ENCODE peak calls at places on chromosomes 1 and 21, in five cellular contexts. P is IMR-90, V is dorsolateral prefrontal cortex, W is right lobe of liver, C is lower lobe of right lung. L is an unnamed sample.

GRCh38 chr1:211371406-211372105 is 44.9 kb downstream of the TRAF5 start:
- DNase-seq in V (no peak), W (no peak), P (peak; percentile 65), C (no peak), L (no peak)

GRCh38 chr1:178379807-178380206 is 117.0 kb downstream of the CLEC20A start:
- DNase-seq in P (no peak), V (no peak), W (no peak), C (no peak), L (no peak)

GRCh38 chr21:19541612-19542011 is 1138.0 kb upstream of the TMPRSS15 start:
- DNase-seq in V (no peak), W (no peak), P (no peak), C (no peak), L (no peak)

GRCh38 chr1:244325056-244325764 is 126.5 kb downstream of the ADSS2 start:
- DNase-seq in V (no peak), P (peak; percentile 47), C (no peak), W (no peak), L (no peak)

GRCh38 chr1:164950453-164951052 is 391.6 kb downstream of the PBX1 start:
- DNase-seq in V (no peak), C (no peak), W (no peak), P (no peak), L (no peak)

GRCh38 chr21:46605759-46606426 is 1.0 kb upstream of the S100B start:
- DNase-seq in C (peak; percentile 81), V (no peak), W (peak; percentile 69), P (no peak), L (peak; percentile 74)

GRCh38 chr1:64687725-64688285 is 57.1 kb upstream of the RAVER2 start:
- DNase-seq in P (peak; percentile 46), W (no peak), C (peak; percentile 66), V (no peak), L (no peak)

GRCh38 chr1:13813398-13814012 is 113.5 kb downstream of the PRDM2 start:
- DNase-seq in V (no peak), P (no peak), C (peak; percentile 68), W (no peak), L (peak; percentile 72)

GRCh38 chr1:230112131-230112701 is 45.2 kb downstream of the GALNT2 start:
- DNase-seq in P (peak; percentile 21), W (no peak), V (no peak), C (no peak), L (no peak)

GRCh38 chr1:160169553-160170399 is 18.4 kb downstream of the ATP1A4 start:
- DNase-seq in V (no peak), W (no peak), C (no peak), P (no peak), L (no peak)

GRCh38 chr1:244628719-244629299 is 24.1 kb upstream of the DESI2 start:
- DNase-seq in V (no peak), C (no peak), W (no peak), P (peak; percentile 4), L (no peak)

GRCh38 chr1:157882560-157882959 is 41.0 kb upstream of the CD5L start:
- DNase-seq in P (no peak), C (no peak), V (no peak), W (no peak), L (no peak)

GRCh38 chr1:157040802-157041201 is 4.7 kb downstream of the ARHGEF11 start:
- DNase-seq in W (no peak), V (no peak), P (peak; percentile 81), C (no peak), L (no peak)

GRCh38 chr1:5981009-5981380 is 11.2 kb downstream of the NPHP4 start:
- DNase-seq in V (no peak), W (no peak), P (no peak), C (peak; percentile 20), L (peak; percentile 45)

GRCh38 chr1:193462629-193463320 is 276.4 kb upstream of the B3GALT2 start:
- DNase-seq in V (no peak), C (no peak), P (peak; percentile 21), W (no peak), L (no peak)

GRCh38 chr1:13830616-13831280 is 130.8 kb downstream of the PRDM2 start:
- DNase-seq in P (peak; percentile 7), W (no peak), V (no peak), C (peak; percentile 91), L (peak; percentile 94)

GRCh38 chr1:222331340-222331739 is 216.6 kb downstream of the HHIPL2 start:
- DNase-seq in W (no peak), C (no peak), V (no peak), P (peak; percentile 96), L (no peak)

GRCh38 chr1:221856188-221857093 is 114.6 kb upstream of the DUSP10 start:
- DNase-seq in V (no peak), W (no peak), P (peak; percentile 92), C (no peak), L (no peak)

GRCh38 chr1:184222561-184223157 is 164.2 kb upstream of the C1orf21 start:
- DNase-seq in C (no peak), W (peak; percentile 56), P (peak; percentile 55), V (peak; percentile 38), L (no peak)

GRCh38 chr21:29538115-29538514 is 239.4 kb downstream of the BACH1 start:
- DNase-seq in W (no peak), V (no peak), C (no peak), P (peak; percentile 79), L (no peak)

GRCh38 chr1:7281821-7282220 is 489.3 kb upstream of the VAMP3 start:
- DNase-seq in C (no peak), W (no peak), V (no peak), P (peak; percentile 95), L (no peak)

GRCh38 chr1:93705897-93706500 is 24.4 kb upstream of the BCAR3 start:
- DNase-seq in P (peak; percentile 22), W (no peak), C (no peak), V (no peak), L (peak; percentile 40)

GRCh38 chr1:180571832-180572636 is 13.3 kb downstream of the OVAAL start:
- DNase-seq in V (no peak), C (no peak), P (peak; percentile 50), W (no peak), L (no peak)

GRCh38 chr1:27686223-27686990 is 14.4 kb upstream of the IFI6 start:
- DNase-seq in C (peak; percentile 55), P (no peak), W (no peak), V (no peak), L (peak; percentile 65)

GRCh38 chr1:115705085-115706008 is 63.2 kb downstream of the CASQ2 start:
- DNase-seq in P (no peak), V (no peak), C (no peak), W (no peak), L (no peak)
- TF ChIP-seq CTCF in P (no peak), V (no peak), C (no peak), W (no peak), L (no peak)

GRCh38 chr1:12604114-12604874 is 13.7 kb downstream of the DHRS3 start:
- DNase-seq in P (peak; percentile 99), C (no peak), W (no peak), V (no peak), L (no peak)
- H3K27ac ChIP-seq in P (peak overlapping the region; percentile 33), C (peak overlapping the region; percentile 53), W (peak overlapping the region; percentile 53), V (no peak overlapping the region), L (peak overlapping the region; percentile 42)

GRCh38 chr1:154908937-154909336 is 27.6 kb downstream of the PMVK start:
- DNase-seq in W (no peak), C (no peak), V (no peak), P (no peak), L (no peak)

GRCh38 chr1:154911691-154912550 is 24.6 kb downstream of the PMVK start:
- DNase-seq in P (no peak), V (no peak), C (no peak), W (no peak), L (no peak)

GRCh38 chr1:154902920-154903566 is 33.0 kb upstream of the KCNN3 start:
- DNase-seq in V (no peak), P (no peak), C (no peak), W (no peak), L (no peak)

GRCh38 chr1:154910851-154911250 is 25.7 kb downstream of the PMVK start:
- DNase-seq in C (no peak), P (no peak), W (no peak), V (no peak), L (no peak)

GRCh38 chr1:154906621-154907081 is 29.9 kb downstream of the PMVK start:
- DNase-seq in P (no peak), V (no peak), W (no peak), C (no peak), L (peak; percentile 16)
- TF ChIP-seq CTCF in P (peak; percentile 28), V (peak; percentile 15), W (peak; percentile 72), C (peak; percentile 37), L (peak; percentile 38)

DNA sequence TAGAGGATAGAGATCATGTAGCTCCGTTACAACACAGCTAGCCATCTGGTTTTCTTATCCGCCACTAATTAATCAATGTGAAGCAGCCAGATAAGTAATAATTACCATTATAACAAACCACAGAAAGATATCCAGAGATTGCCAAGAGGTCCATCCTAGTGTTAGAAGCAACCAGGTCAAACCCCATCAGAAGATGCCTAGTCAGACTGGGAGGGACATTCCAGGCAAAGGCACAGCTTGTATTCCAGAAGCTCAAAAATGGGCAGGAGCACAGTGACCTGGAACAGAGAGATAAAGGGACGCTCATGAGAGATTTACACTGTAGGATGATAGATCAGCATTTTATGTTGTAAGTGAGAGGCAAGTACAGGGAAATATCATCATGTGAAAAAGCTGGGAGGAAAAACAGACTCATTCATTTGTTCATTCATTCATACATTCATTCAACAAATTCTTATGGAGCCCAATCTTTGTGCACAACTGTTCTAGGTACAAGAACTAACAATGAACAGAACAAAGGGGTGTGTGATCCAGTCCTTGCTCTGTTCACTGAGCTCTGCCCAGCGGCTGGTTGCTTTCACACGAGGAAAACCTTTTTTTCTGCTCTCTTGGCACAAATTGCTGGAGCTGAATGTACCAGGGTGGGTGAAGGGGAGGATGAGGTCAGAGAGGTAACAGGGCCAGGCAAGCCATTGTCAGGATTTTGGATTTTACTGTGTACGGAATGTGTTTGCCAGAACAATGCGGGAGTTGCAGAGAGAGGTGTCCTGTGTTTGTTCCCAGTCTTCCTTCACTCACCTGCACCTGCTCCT is 240.8 kb upstream of the FGGY start:
- DNase-seq in W (no peak), P (no peak), C (no peak), V (no peak), L (no peak)
- H3K27ac ChIP-seq in W (no peak overlapping the region), P (no peak overlapping the region), C (peak overlapping the region; percentile 74), V (no peak overlapping the region), L (peak overlapping the region; percentile 78)

DNA sequence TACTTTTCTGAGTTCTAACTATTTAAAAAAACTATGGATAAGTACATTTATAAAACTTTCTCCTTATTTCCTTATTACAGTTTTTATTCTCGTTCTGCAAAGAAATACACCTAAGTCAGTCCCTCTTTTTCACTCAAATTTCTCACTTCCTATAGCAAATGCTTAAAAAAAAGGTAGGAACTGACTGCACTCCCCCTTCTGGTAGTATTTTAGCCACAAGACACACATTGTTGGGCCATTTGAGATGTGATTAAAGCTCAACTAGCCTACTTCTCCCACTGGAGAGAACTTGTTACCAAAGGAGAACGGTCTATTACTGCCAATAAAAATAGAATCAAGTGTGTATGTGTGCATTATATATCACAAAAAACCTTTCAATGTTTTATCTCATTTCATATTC is 521.9 kb upstream of the PRMT6 start:
- DNase-seq in P (no peak), V (no peak), W (no peak), C (no peak), L (no peak)
- TF ChIP-seq CTCF in P (no peak), V (no peak), W (no peak), C (no peak), L (no peak)

DNA sequence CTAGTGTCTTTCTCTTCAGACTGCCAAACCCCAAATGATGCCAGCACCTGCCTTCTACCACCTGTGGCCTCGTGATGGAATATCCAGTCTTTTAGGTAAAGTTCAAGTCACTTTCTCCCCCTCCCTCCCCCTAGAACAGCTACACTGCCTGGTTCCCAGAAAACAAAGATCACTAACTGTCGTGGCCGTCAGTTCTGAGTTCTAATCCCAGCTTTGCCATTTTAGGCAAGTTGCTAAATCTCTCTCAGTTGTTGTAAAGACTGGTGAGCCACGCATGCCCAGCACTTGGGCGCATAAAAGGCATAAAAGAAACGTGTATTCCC is 648 bp upstream of the TRAPPC3 start:
- DNase-seq in V (no peak), P (no peak), W (no peak), C (no peak), L (no peak)
- H3K27ac ChIP-seq in V (peak overlapping the region; percentile 100), P (peak overlapping the region; percentile 97), W (peak overlapping the region; percentile 55), C (peak overlapping the region; percentile 98), L (peak overlapping the region; percentile 98)